ENCODE peak calls at places on chromosomes 2 and 18, in four cellular contexts. S is SK-N-SH, W is K562, F is HepG2. K is an unnamed sample.
A peak's percentile ranks its signal among the peaks of the same experiment; 100 is the strongest.

GRCh38 chr2:28300921-28301341 is 91.7 kb upstream of the FOSL2 start:
- DNase-seq in F (no peak), S (no peak), W (no peak), K (no peak)

GRCh38 chr2:217878865-217879595 is 123.8 kb downstream of the TNS1 start:
- DNase-seq in F (no peak), W (no peak), S (no peak), K (no peak)

GRCh38 chr18:9094307-9095226 is 7.9 kb upstream of the NDUFV2 start:
- DNase-seq in W (no peak), F (peak; percentile 92), S (no peak), K (no peak)

GRCh38 chr2:229270551-229271410 is at the start of gene PID1:
- DNase-seq in W (no peak), S (peak; percentile 85), F (no peak), K (peak; percentile 38)

GRCh38 chr2:608297-608696 is 68.9 kb downstream of the TMEM18 start:
- DNase-seq in W (no peak), F (no peak), S (peak; percentile 31), K (no peak)

GRCh38 chr2:26946841-26947784 is 23.3 kb upstream of the MAPRE3 start:
- DNase-seq in S (peak; percentile 80), W (no peak), F (peak; percentile 35), K (no peak)

GRCh38 chr2:121489944-121490585 is 40.6 kb upstream of the RNU4ATAC start:
- DNase-seq in W (no peak), S (no peak), F (no peak), K (no peak)

GRCh38 chr2:217394510-217395351 is 534.9 kb upstream of the TNP1 start:
- DNase-seq in W (no peak), S (no peak), F (no peak), K (no peak)

GRCh38 chr2:96163415-96163767 is 18.2 kb upstream of the DUSP2 start:
- DNase-seq in S (no peak), W (no peak), F (no peak), K (no peak)

GRCh38 chr2:41716497-41716896 is 331.3 kb upstream of the PKDCC start:
- DNase-seq in F (no peak), W (no peak), S (no peak), K (peak; percentile 18)

GRCh38 chr18:44579028-44579692 is 101.5 kb upstream of the SETBP1 start:
- DNase-seq in W (peak; percentile 8), S (peak; percentile 53), F (peak; percentile 1), K (peak; percentile 12)

GRCh38 chr2:2540406-2540805 is 209.3 kb upstream of the MYT1L start:
- DNase-seq in F (no peak), W (no peak), S (no peak), K (no peak)

GRCh38 chr2:2542316-2542715 is 211.2 kb upstream of the MYT1L start:
- DNase-seq in S (no peak), F (no peak), W (no peak), K (no peak)

GRCh38 chr2:2536416-2537056 is 205.5 kb upstream of the MYT1L start:
- DNase-seq in F (peak; percentile 86), S (no peak), W (no peak), K (no peak)
- TF ChIP-seq FOXJ3 in F (no peak), S (no peak), W (no peak), K (no peak)

DNA sequence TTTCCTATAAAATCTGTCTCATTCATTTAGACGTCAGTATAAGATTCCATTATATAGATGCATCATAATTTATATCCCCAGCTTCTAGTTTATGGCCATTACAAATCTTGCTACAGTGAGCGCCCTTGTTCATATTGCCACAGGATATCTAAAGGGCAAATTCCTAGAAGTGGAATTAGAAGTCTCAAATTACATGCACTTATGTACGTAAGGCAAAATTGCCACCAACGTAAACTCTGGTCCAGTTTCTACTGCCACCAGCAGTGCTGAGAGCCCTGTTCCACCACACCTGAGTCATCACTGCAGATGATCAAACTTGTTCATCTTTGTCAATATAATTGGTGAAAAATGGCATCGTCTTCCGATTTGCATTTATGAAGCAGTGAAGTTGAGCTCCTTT is 90.9 kb upstream of the ID2 start:
- DNase-seq in F (peak; percentile 51), S (no peak), W (no peak), K (no peak)
- TF ChIP-seq FOXJ3 in F (no peak), S (no peak), W (no peak), K (no peak)

GRCh38 chr2:175170679-175171304 is 2.8 kb upstream of the ATF2 start:
- DNase-seq in S (no peak), W (no peak), F (no peak), K (no peak)
- TF ChIP-seq FOXJ3 in S (no peak), W (no peak), F (no peak), K (no peak)

DNA sequence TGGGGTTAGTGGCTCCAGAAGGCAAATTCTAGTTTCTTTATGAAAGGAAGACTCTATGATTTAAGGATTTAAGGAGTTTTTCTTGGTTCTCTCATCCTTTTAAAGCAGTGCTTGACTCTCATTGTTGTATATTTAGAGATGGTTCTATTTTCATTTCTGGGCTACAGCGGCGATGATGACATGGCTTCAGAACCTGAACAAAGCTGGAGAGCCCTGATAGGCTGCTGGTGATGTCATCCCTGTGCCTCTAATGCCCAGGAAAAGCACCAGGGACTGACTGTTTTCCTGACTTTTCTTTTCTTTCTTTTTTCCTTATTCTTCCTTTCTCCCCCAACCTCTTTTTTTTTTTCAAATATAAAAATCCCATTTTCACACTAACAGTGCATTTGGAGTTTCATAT is 583.3 kb upstream of the PIK3C3 start:
- DNase-seq in S (peak; percentile 15), F (no peak), W (no peak), K (no peak)
- TF ChIP-seq FOXJ3 in S (no peak), F (no peak), W (no peak), K (no peak)

GRCh38 chr2:237539681-237540080 is 26.7 kb upstream of the PRLH start:
- DNase-seq in S (no peak), F (no peak), W (no peak), K (no peak)
- TF ChIP-seq FOXJ3 in S (no peak), F (no peak), W (no peak), K (no peak)